ENCODE peak calls at places on chromosomes 13 and 19, in seven cellular contexts. Z, T, R, J, D, N and S are unnamed samples.
A peak's percentile ranks its signal among the peaks of the same experiment; 100 is the strongest.

GRCh38 chr19:47512183-47512947 is 2.5 kb downstream of the NAPA start:
- DNase-seq in Z (peak; percentile 5), T (no peak), R (no peak), J (no peak), D (no peak), N (peak; percentile 37), S (no peak)

GRCh38 chr19:45217193-45217956 is 27.8 kb downstream of the EXOC3L2 start:
- DNase-seq in Z (peak; percentile 20), T (no peak), R (no peak), J (peak; percentile 70), D (no peak), N (no peak), S (peak; percentile 69)

GRCh38 chr19:39398297-39398864 is 7.2 kb downstream of the MED29 start:
- DNase-seq in Z (peak; percentile 74), T (no peak), R (no peak), J (no peak), D (peak; percentile 65), N (peak; percentile 42), S (peak; percentile 86)

GRCh38 chr19:23957660-23958281 is 43.1 kb downstream of the ZNF726 start:
- DNase-seq in Z (peak; percentile 85), T (no peak), R (no peak), J (no peak), D (peak; percentile 81), N (peak; percentile 94), S (peak; percentile 55)

GRCh38 chr13:97307882-97308624 is 85.9 kb downstream of the MBNL2 start:
- DNase-seq in Z (peak; percentile 91), T (no peak), R (no peak), J (peak; percentile 45), D (peak; percentile 90), N (peak; percentile 68), S (no peak)

GRCh38 chr13:19622189-19622588 is 11.3 kb upstream of the MPHOSPH8 start:
- DNase-seq in Z (no peak), T (no peak), R (no peak), J (no peak), D (no peak), N (no peak), S (no peak)

GRCh38 chr19:48271531-48272151 is 1.8 kb downstream of the ZNF114 start:
- DNase-seq in Z (peak; percentile 57), T (peak; percentile 80), R (no peak), J (peak; percentile 81), D (peak; percentile 39), N (peak; percentile 23), S (peak; percentile 79)

GRCh38 chr19:55656552-55656951 is 1.7 kb downstream of the U2AF2 start:
- DNase-seq in Z (no peak), T (no peak), R (no peak), J (no peak), D (no peak), N (no peak), S (no peak)

GRCh38 chr13:111298214-111298975 is 22.0 kb upstream of the TEX29 start:
- DNase-seq in Z (no peak), T (no peak), R (no peak), J (no peak), D (no peak), N (no peak), S (peak; percentile 66)

GRCh38 chr19:10719466-10719961 is 1.6 kb downstream of the DNM2 start:
- DNase-seq in Z (no peak), T (no peak), R (no peak), J (no peak), D (no peak), N (no peak), S (no peak)

GRCh38 chr13:40063743-40064142 is 408.3 kb downstream of the COG6 start:
- DNase-seq in Z (peak; percentile 32), T (no peak), R (no peak), J (no peak), D (no peak), N (peak; percentile 3), S (no peak)

GRCh38 chr19:54002495-54003315 is 11.3 kb downstream of the CACNG6 start:
- DNase-seq in Z (peak; percentile 67), T (no peak), R (no peak), J (no peak), D (peak; percentile 54), N (peak; percentile 75), S (no peak)

GRCh38 chr19:1469936-1470863 is 8.8 kb downstream of the C19orf25 start:
- DNase-seq in Z (no peak), T (peak; percentile 79), R (peak; percentile 88), J (no peak), D (no peak), N (peak; percentile 61), S (peak; percentile 81)

GRCh38 chr19:409515-410242 is 732 bp upstream of the C2CD4C start:
- DNase-seq in Z (no peak), T (no peak), R (peak; percentile 11), J (peak; percentile 74), D (no peak), N (no peak), S (no peak)

DNA sequence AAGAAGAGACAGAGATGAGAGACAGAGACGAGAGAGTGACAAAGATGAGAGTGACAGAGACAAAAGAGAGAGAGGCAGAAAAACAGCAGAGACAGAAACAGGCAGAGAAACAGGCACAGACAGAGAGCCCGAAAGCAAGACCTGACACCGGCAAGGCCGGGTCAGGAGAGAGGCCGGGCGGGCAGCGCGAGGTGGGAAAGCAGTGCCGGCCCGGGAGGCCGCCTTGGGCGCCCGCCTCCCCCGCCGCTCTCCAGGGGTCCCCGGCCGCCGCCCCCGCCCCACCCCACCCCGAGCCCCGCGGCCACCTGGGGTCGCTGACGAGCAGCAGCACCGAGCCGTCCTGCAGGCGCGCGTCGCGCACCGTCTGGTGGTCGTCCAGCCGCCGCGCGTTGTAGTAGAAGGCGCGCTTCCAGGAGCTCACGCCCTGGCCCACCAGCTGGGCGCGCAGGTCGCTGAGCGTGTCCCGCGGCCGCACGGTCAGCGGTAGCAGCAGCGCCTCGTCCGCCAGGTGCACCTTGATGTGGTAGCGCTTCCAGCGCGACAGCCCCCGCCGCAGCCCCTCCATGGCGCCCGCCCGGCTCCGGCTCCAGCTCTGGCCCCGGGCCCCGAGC is at the start of gene TINCR:
- DNase-seq in Z (no peak), T (peak; percentile 71), R (no peak), J (peak; percentile 77), D (no peak), N (no peak), S (no peak)
- TF ChIP-seq CTCF in Z (no peak), T (peak; percentile 60), R (no peak), J (no peak), D (no peak), N (no peak), S (no peak)

GRCh38 chr13:46100191-46100877 is 4.5 kb downstream of the CPB2 start:
- DNase-seq in Z (peak; percentile 3), T (no peak), R (no peak), J (no peak), D (no peak), N (no peak), S (no peak)

GRCh38 chr13:46101002-46101401 is 3.8 kb downstream of the CPB2 start:
- DNase-seq in Z (no peak), T (no peak), R (no peak), J (no peak), D (no peak), N (no peak), S (no peak)

GRCh38 chr13:46097663-46098062 is 7.2 kb downstream of the CPB2 start:
- DNase-seq in Z (no peak), T (no peak), R (no peak), J (no peak), D (no peak), N (no peak), S (no peak)

GRCh38 chr13:46094478-46094877 is 10.4 kb downstream of the CPB2 start:
- DNase-seq in Z (no peak), T (no peak), R (no peak), J (no peak), D (no peak), N (no peak), S (no peak)

GRCh38 chr13:46097015-46097414 is 7.8 kb downstream of the CPB2 start:
- DNase-seq in Z (no peak), T (no peak), R (no peak), J (no peak), D (no peak), N (peak; percentile 12), S (no peak)
- H3K9ac ChIP-seq in Z (no peak overlapping the region), T (no peak overlapping the region), R (no peak overlapping the region), J (no peak overlapping the region), D (no peak overlapping the region), N (no peak overlapping the region), S (no peak overlapping the region)

GRCh38 chr13:113819731-113820715 is 43.9 kb downstream of the GAS6 start:
- DNase-seq in Z (no peak), T (no peak), R (no peak), J (no peak), D (no peak), N (no peak), S (no peak)

GRCh38 chr13:113821847-113822246 is 42.0 kb downstream of the GAS6 start:
- DNase-seq in Z (no peak), T (no peak), R (no peak), J (no peak), D (no peak), N (no peak), S (no peak)

GRCh38 chr13:113819341-113819730 is 44.5 kb downstream of the GAS6 start:
- DNase-seq in Z (no peak), T (no peak), R (no peak), J (no peak), D (no peak), N (no peak), S (no peak)

GRCh38 chr13:113822266-113822665 is 41.6 kb downstream of the GAS6 start:
- DNase-seq in Z (no peak), T (no peak), R (no peak), J (no peak), D (no peak), N (no peak), S (no peak)

DNA sequence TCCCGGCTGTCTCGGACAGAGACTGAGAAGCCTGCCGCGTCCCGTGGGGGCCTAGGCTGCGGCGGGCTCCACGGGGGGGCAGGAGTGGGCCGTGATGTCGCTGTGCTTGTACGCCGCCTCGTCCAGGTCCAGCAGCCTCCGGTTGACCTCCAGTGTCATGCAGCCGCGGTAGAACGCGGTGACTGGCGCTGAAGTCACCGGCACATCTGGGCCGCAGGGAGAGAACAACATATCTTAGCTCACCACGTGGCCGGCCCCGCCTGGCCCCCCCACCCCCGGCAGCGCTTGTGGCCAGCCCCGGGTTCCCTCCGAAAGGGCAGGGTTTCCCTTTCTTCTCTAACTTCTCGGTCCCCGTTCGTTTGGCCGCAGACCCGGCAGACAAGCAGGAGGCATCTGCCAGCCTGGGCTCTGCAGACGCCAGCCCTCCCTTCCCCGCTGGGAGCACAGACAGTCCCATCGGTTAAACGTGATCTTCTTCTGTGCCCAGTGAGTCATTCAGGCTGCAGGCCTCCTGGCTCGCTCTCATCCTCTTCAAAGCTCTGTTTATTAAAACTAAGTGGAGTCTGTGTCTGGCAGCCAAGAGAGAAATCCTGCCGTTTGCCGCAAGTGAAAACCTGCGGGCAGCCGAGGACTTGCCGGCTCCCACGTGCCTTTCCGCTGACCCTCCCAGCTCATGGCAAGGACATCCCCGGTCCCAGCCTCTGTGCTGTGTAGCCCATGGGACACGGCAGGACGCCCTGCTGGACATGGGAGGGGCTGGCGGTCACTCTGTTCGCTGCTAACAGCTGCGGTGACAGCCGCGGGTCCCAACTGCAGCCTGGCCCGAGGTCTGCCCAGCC is 42.8 kb downstream of the GAS6 start:
- DNase-seq in Z (peak; percentile 99), T (no peak), R (no peak), J (peak; percentile 91), D (peak; percentile 98), N (peak; percentile 82), S (no peak)
- TF ChIP-seq CTCF in Z (no peak), T (no peak), R (no peak), J (peak; percentile 21), D (no peak), N (peak; percentile 33), S (no peak)

DNA sequence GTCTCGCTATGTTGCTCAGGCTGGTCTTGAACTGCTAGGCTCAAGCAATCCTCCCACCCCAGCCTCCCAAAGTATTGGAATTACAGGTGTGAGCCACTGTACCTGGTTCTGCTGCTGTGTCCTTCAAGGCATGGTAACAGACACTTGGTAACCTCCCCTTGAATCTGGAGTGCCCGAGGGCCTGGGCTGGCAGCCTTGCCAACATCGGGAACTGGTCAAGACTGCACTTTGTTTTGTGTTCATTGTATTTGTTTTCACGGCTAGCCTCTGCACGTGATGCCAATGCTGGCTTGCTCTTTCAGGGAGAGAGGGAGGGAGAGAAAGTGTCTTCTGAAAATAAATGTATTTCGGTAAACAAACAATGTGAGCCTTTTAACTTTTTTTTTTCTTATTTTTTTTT is 12.0 kb downstream of the CERS4 start:
- DNase-seq in Z (no peak), T (no peak), R (no peak), J (no peak), D (no peak), N (no peak), S (no peak)
- H3K9ac ChIP-seq in Z (no peak overlapping the region), T (no peak overlapping the region), R (no peak overlapping the region), J (no peak overlapping the region), D (no peak overlapping the region), N (no peak overlapping the region), S (no peak overlapping the region)